ENCODE peak calls at places on chromosomes 16 and 17, in ten cellular contexts. G is cardiac muscle cell; W is cardiac fibroblast; U is MM.1S; X is adrenal gland; T is AG04450; R is H7; H is CD4-positive, alpha-beta memory T cell; A is choroid plexus epithelial cell; O is kidney epithelial cell. Q is an unnamed sample.
A peak's percentile ranks its signal among the peaks of the same experiment; 100 is the strongest.

GRCh38 chr16:77780378-77780837 is 8.0 kb upstream of the VAT1L start:
- DNase-seq in U (no peak), H (no peak), O (peak; percentile 79), A (peak; percentile 93), T (peak; percentile 92), W (peak; percentile 49), G (no peak), X (peak; percentile 66), R (no peak), Q (peak; percentile 92)

GRCh38 chr17:38898812-38899348 is 26.5 kb upstream of the LASP1NB start:
- DNase-seq in H (peak; percentile 81), O (no peak), X (no peak), U (peak; percentile 95), R (no peak), A (no peak), T (no peak), G (no peak), W (no peak), Q (no peak)

GRCh38 chr16:11797957-11798299 is 870 bp upstream of the ZC3H7A start:
- DNase-seq in U (peak; percentile 15), A (no peak), H (no peak), W (no peak), X (no peak), R (no peak), T (no peak), G (no peak), O (no peak), Q (no peak)

GRCh38 chr17:60563743-60564142 is 36.2 kb upstream of the PPM1D start:
- DNase-seq in X (no peak), H (no peak), O (no peak), A (no peak), W (no peak), U (no peak), G (no peak), R (no peak), T (no peak), Q (no peak)

GRCh38 chr17:7882068-7882467 is 6.5 kb upstream of the CHD3 start:
- DNase-seq in T (no peak), W (no peak), G (no peak), A (no peak), H (no peak), O (no peak), U (no peak), R (no peak), X (no peak), Q (no peak)

GRCh38 chr17:38449364-38449763 is 21.1 kb downstream of the ARHGAP23 start:
- DNase-seq in O (no peak), R (no peak), H (no peak), X (no peak), W (peak; percentile 48), A (no peak), T (no peak), G (no peak), U (no peak), Q (no peak)

GRCh38 chr16:35557731-35558130 is 2098.3 kb downstream of the TP53TG3F start:
- DNase-seq in R (no peak), O (no peak), X (no peak), T (no peak), W (no peak), G (no peak), U (no peak), H (no peak), A (no peak), Q (no peak)

GRCh38 chr16:22308824-22309520 is 11.8 kb downstream of the POLR3E start:
- DNase-seq in R (no peak), T (no peak), U (no peak), O (no peak), X (no peak), A (no peak), G (no peak), H (no peak), W (no peak), Q (no peak)

GRCh38 chr17:82304826-82305726 is 12.3 kb downstream of the CD7 start:
- DNase-seq in X (no peak), A (no peak), H (no peak), R (peak; percentile 74), U (no peak), T (no peak), O (no peak), G (no peak), W (no peak), Q (no peak)

GRCh38 chr17:82301916-82302497 is 15.4 kb downstream of the CD7 start:
- DNase-seq in X (no peak), R (peak; percentile 61), T (no peak), H (peak; percentile 57), G (no peak), W (no peak), U (no peak), A (no peak), O (no peak), Q (no peak)

GRCh38 chr17:82303944-82304808 is 13.2 kb downstream of the CD7 start:
- DNase-seq in A (no peak), G (peak; percentile 50), T (no peak), U (no peak), O (no peak), H (no peak), W (peak; percentile 73), X (no peak), R (peak; percentile 73), Q (no peak)

GRCh38 chr17:82302498-82302963 is 14.9 kb downstream of the CD7 start:
- DNase-seq in T (no peak), R (no peak), W (no peak), A (no peak), H (no peak), X (no peak), O (no peak), U (no peak), G (no peak), Q (no peak)

DNA sequence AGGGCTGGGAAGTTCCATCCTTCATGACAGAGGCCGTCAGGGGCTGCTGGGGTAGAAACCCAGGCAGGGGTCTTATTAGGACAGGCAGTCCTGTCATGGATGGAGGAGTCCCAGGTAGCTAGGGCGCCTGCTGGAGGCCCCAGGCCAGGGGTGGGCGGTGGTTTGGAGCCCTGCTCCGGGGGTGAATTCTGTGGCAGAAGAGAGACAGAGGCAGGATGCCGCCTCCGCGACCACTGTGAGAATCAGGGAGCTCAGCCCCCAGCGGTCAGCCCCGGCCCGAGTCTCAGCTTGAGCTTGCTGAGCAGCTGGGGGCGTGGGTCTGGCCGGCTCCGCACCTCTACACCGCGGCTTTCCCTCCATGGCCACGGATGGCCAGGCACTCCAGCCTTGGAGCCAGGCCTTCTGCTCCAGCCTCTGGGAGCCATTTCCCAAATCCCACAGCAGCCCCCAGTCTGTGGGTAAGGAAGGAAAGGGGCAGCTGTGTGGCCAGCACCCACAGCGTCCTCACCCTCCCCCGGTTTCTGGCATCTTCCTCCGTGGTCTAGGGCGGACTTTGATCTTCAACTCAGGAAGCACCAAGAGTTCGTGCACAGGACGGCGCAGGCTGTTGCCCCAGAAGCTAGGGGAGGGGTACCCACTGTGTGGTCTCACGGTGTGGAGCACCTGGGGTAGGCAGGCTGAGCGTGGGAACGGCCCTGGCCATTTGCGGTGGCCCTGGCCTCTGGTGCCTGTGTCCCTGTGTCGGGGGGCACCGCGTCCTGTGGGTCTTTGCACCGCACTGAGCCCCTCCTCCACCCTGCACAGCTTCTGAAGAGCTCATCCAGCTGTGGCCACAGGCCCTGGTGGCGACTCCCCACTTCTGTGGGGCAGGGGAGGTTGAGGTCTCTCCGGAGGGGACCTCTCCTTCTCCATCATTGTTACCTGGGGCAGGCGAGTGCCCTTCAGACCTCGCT is 14.1 kb downstream of the CD7 start:
- DNase-seq in A (no peak), G (no peak), U (no peak), O (no peak), R (peak; percentile 67), T (no peak), W (no peak), H (peak; percentile 62), X (no peak), Q (no peak)
- H3K4me3 ChIP-seq in A (no peak overlapping the region), G (no peak overlapping the region), U (no peak overlapping the region), O (no peak overlapping the region), R (no peak overlapping the region), T (no peak overlapping the region), W (no peak overlapping the region), H (peak overlapping the region; percentile 54), X (no peak overlapping the region), Q (no peak overlapping the region)

GRCh38 chr16:54628796-54629625 is 301.7 kb upstream of the IRX5 start:
- DNase-seq in H (no peak), U (no peak), O (no peak), A (no peak), G (no peak), R (no peak), W (no peak), T (no peak), X (no peak), Q (no peak)

GRCh38 chr16:54632821-54633220 is 297.8 kb upstream of the IRX5 start:
- DNase-seq in G (no peak), U (no peak), H (no peak), R (no peak), O (no peak), X (no peak), T (no peak), W (no peak), A (no peak), Q (no peak)

GRCh38 chr16:54632322-54632721 is 298.3 kb upstream of the IRX5 start:
- DNase-seq in G (no peak), A (no peak), O (no peak), T (no peak), U (no peak), H (no peak), X (no peak), R (no peak), W (no peak), Q (no peak)

GRCh38 chr16:54630284-54630967 is 300.2 kb upstream of the IRX5 start:
- DNase-seq in T (no peak), H (no peak), W (peak; percentile 52), X (no peak), U (no peak), R (no peak), G (no peak), A (peak; percentile 25), O (no peak), Q (no peak)

GRCh38 chr16:54627616-54628015 is 303.0 kb upstream of the IRX5 start:
- DNase-seq in O (no peak), U (no peak), A (no peak), R (no peak), H (no peak), X (no peak), T (no peak), G (no peak), W (peak; percentile 20), Q (no peak)
- H3K4me3 ChIP-seq in O (no peak overlapping the region), U (no peak overlapping the region), A (no peak overlapping the region), R (no peak overlapping the region), H (no peak overlapping the region), X (no peak overlapping the region), T (no peak overlapping the region), G (no peak overlapping the region), W (no peak overlapping the region), Q (no peak overlapping the region)

GRCh38 chr16:3289998-3290673 is 6.8 kb downstream of the ZNF263 start:
- DNase-seq in G (no peak), R (no peak), W (no peak), X (no peak), A (no peak), T (no peak), H (no peak), O (no peak), U (no peak), Q (no peak)
- H3K4me3 ChIP-seq in G (no peak overlapping the region), R (no peak overlapping the region), W (no peak overlapping the region), X (no peak overlapping the region), A (no peak overlapping the region), T (no peak overlapping the region), H (no peak overlapping the region), O (no peak overlapping the region), U (no peak overlapping the region), Q (no peak overlapping the region)

DNA sequence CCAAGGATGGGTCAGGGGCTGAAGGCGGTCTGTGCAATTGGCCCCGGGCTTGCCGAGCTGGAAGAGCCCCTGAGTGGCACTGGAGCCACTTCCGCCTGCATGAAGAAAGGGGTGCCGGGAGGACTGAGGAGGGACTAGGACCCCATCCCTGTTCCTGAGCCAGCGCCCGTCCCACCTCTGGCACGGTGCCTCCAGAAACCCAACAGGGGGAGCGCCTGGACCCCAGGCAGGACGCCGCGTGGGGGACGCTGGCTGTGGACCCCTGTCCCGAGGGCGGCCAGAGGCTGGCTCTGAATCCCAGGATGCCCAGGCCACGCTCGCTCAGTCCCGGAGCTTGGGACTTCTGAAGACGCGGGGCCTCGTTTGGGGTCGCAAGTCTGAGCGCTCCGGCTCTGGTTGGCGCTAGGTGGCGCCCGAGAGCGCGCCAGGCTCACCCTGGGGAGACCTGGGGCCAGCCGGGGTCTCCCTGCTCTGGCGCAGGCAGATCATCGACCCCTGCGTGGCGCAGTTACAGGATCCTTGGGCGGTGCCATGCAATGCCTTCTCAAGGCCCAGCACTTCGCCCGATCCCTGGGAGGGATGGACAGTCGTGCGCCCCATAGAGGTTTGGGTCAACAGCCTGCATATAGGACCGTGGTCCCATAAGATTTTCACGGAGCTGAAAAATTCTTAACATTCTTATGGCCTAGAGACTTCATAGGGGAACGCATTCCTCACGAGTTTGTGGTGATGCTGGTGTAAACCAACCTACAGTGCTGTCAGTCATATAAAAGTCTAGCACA is 58.5 kb upstream of the CREBBP start:
- DNase-seq in T (peak; percentile 77), W (peak; percentile 86), A (peak; percentile 94), X (no peak), G (peak; percentile 86), H (peak; percentile 64), U (peak; percentile 29), R (peak; percentile 97), O (no peak), Q (peak; percentile 67)
- H3K4me3 ChIP-seq in T (peak overlapping the region; percentile 53), W (peak overlapping the region; percentile 48), A (peak overlapping the region; percentile 59), X (no peak overlapping the region), G (no peak overlapping the region), H (peak overlapping the region; percentile 51), U (peak overlapping the region; percentile 30), R (peak overlapping the region; percentile 22), O (peak overlapping the region; percentile 26), Q (peak overlapping the region; percentile 41)

Q was measured in astrocyte of the spinal cord.